ENCODE peak calls at places on chromosomes 12 and 14, in six cellular contexts. One of them, this sample, is unnamed.

GRCh38 chr12:106389181-106389580 is 31.6 kb downstream of the POLR3B start:
- DNase-seq in mucosa of gallbladder: no peak
- DNase-seq in amniotic epithelial cell: no peak
- DNase-seq in A549: no peak
- DNase-seq in amniotic stem cell: no peak
- DNase-seq in renal cortical epithelial cell: no peak
- DNase-seq in this sample: no peak

GRCh38 chr14:68466491-68466977 is 326.3 kb downstream of the ZFP36L1 start:
- DNase-seq in mucosa of gallbladder: no peak
- DNase-seq in amniotic epithelial cell: peak; percentile 100
- DNase-seq in A549: peak; percentile 95
- DNase-seq in amniotic stem cell: peak; percentile 45
- DNase-seq in renal cortical epithelial cell: peak; percentile 90
- DNase-seq in this sample: peak; percentile 97

GRCh38 chr14:55446833-55447232 is 6.4 kb upstream of the TBPL2 start:
- DNase-seq in mucosa of gallbladder: no peak
- DNase-seq in amniotic epithelial cell: peak; percentile 95
- DNase-seq in A549: peak; percentile 31
- DNase-seq in amniotic stem cell: peak; percentile 17
- DNase-seq in renal cortical epithelial cell: peak; percentile 91
- DNase-seq in this sample: peak; percentile 67

GRCh38 chr12:130641571-130642184 is 74.4 kb downstream of the RIMBP2 start:
- DNase-seq in mucosa of gallbladder: no peak
- DNase-seq in amniotic epithelial cell: no peak
- DNase-seq in A549: no peak
- DNase-seq in amniotic stem cell: no peak
- DNase-seq in renal cortical epithelial cell: no peak
- DNase-seq in this sample: no peak

GRCh38 chr12:124543591-124544310 is 23.7 kb downstream of the NCOR2 start:
- DNase-seq in mucosa of gallbladder: no peak
- DNase-seq in amniotic epithelial cell: peak; percentile 74
- DNase-seq in A549: no peak
- DNase-seq in amniotic stem cell: no peak
- DNase-seq in renal cortical epithelial cell: peak; percentile 90
- DNase-seq in this sample: no peak

GRCh38 chr12:47820631-47821345 is 1.1 kb upstream of the HDAC7 start:
- DNase-seq in mucosa of gallbladder: peak; percentile 85
- DNase-seq in amniotic epithelial cell: peak; percentile 97
- DNase-seq in A549: peak; percentile 91
- DNase-seq in amniotic stem cell: peak; percentile 84
- DNase-seq in renal cortical epithelial cell: peak; percentile 97
- DNase-seq in this sample: peak; percentile 95

GRCh38 chr14:34199585-34199984 is 248.7 kb upstream of the EGLN3 start:
- DNase-seq in mucosa of gallbladder: no peak
- DNase-seq in amniotic epithelial cell: peak; percentile 84
- DNase-seq in A549: no peak
- DNase-seq in amniotic stem cell: no peak
- DNase-seq in renal cortical epithelial cell: peak; percentile 36
- DNase-seq in this sample: peak; percentile 15

GRCh38 chr12:14913381-14913781 is 25.0 kb downstream of the ERP27 start:
- DNase-seq in mucosa of gallbladder: no peak
- DNase-seq in amniotic epithelial cell: no peak
- DNase-seq in A549: no peak
- DNase-seq in amniotic stem cell: no peak
- DNase-seq in renal cortical epithelial cell: peak; percentile 28
- DNase-seq in this sample: no peak

GRCh38 chr12:57616383-57617101 is 5.3 kb downstream of the ARHGEF25 start:
- DNase-seq in mucosa of gallbladder: no peak
- DNase-seq in amniotic epithelial cell: peak; percentile 36
- DNase-seq in A549: no peak
- DNase-seq in amniotic stem cell: no peak
- DNase-seq in renal cortical epithelial cell: no peak
- DNase-seq in this sample: no peak

GRCh38 chr14:105945891-105946290 is 419.5 kb downstream of the TMEM121 start:
- DNase-seq in mucosa of gallbladder: no peak
- DNase-seq in amniotic epithelial cell: no peak
- DNase-seq in A549: peak; percentile 8
- DNase-seq in amniotic stem cell: no peak
- DNase-seq in renal cortical epithelial cell: no peak
- DNase-seq in this sample: no peak

GRCh38 chr14:25032092-25032784 is 17.7 kb downstream of the STXBP6 start:
- DNase-seq in mucosa of gallbladder: no peak
- DNase-seq in amniotic epithelial cell: no peak
- DNase-seq in A549: peak; percentile 64
- DNase-seq in amniotic stem cell: no peak
- DNase-seq in renal cortical epithelial cell: no peak
- DNase-seq in this sample: no peak

GRCh38 chr12:89392401-89392800 is 40.1 kb upstream of the DUSP6 start:
- DNase-seq in mucosa of gallbladder: no peak
- DNase-seq in amniotic epithelial cell: no peak
- DNase-seq in A549: no peak
- DNase-seq in amniotic stem cell: no peak
- DNase-seq in renal cortical epithelial cell: no peak
- DNase-seq in this sample: no peak

GRCh38 chr12:67592228-67593011 is 56.1 kb upstream of the DYRK2 start:
- DNase-seq in mucosa of gallbladder: peak; percentile 38
- DNase-seq in amniotic epithelial cell: peak; percentile 41
- DNase-seq in A549: peak; percentile 7
- DNase-seq in amniotic stem cell: no peak
- DNase-seq in renal cortical epithelial cell: peak; percentile 89
- DNase-seq in this sample: peak; percentile 6

GRCh38 chr14:52949249-52949648 is 1.6 kb downstream of the FERMT2 start:
- DNase-seq in mucosa of gallbladder: no peak
- DNase-seq in amniotic epithelial cell: no peak
- DNase-seq in A549: no peak
- DNase-seq in amniotic stem cell: no peak
- DNase-seq in renal cortical epithelial cell: no peak
- DNase-seq in this sample: no peak

GRCh38 chr14:41899416-41899815 is 292.7 kb downstream of the LRFN5 start:
- DNase-seq in mucosa of gallbladder: no peak
- DNase-seq in amniotic epithelial cell: peak; percentile 11
- DNase-seq in A549: no peak
- DNase-seq in amniotic stem cell: no peak
- DNase-seq in renal cortical epithelial cell: no peak
- DNase-seq in this sample: no peak

GRCh38 chr12:659090-659683 is 4.1 kb downstream of the NINJ2 start:
- DNase-seq in mucosa of gallbladder: no peak
- DNase-seq in amniotic epithelial cell: no peak
- DNase-seq in A549: no peak
- DNase-seq in amniotic stem cell: no peak
- DNase-seq in renal cortical epithelial cell: no peak
- DNase-seq in this sample: no peak

GRCh38 chr12:69457433-69457832 is 12.8 kb upstream of the FRS2 start:
- DNase-seq in mucosa of gallbladder: no peak
- DNase-seq in amniotic epithelial cell: no peak
- DNase-seq in A549: no peak
- DNase-seq in amniotic stem cell: no peak
- DNase-seq in renal cortical epithelial cell: no peak
- DNase-seq in this sample: no peak

GRCh38 chr14:77299776-77300175 is 20.9 kb downstream of the POMT2 start:
- DNase-seq in mucosa of gallbladder: peak; percentile 45
- DNase-seq in amniotic epithelial cell: no peak
- DNase-seq in A549: no peak
- DNase-seq in amniotic stem cell: no peak
- DNase-seq in renal cortical epithelial cell: no peak
- DNase-seq in this sample: no peak

GRCh38 chr12:2149091-2149490 is 96.3 kb downstream of the CACNA1C start:
- DNase-seq in mucosa of gallbladder: no peak
- DNase-seq in amniotic epithelial cell: no peak
- DNase-seq in A549: no peak
- DNase-seq in amniotic stem cell: no peak
- DNase-seq in renal cortical epithelial cell: no peak
- DNase-seq in this sample: no peak

GRCh38 chr14:71739273-71739990 is 192.8 kb upstream of the RGS6 start:
- DNase-seq in mucosa of gallbladder: peak; percentile 49
- DNase-seq in amniotic epithelial cell: peak; percentile 37
- DNase-seq in A549: peak; percentile 60
- DNase-seq in amniotic stem cell: no peak
- DNase-seq in renal cortical epithelial cell: peak; percentile 82
- DNase-seq in this sample: no peak

GRCh38 chr14:69711471-69712216 is 55.3 kb upstream of the SRSF5 start:
- DNase-seq in mucosa of gallbladder: peak; percentile 44
- DNase-seq in amniotic epithelial cell: no peak
- DNase-seq in A549: no peak
- DNase-seq in amniotic stem cell: no peak
- DNase-seq in renal cortical epithelial cell: no peak
- DNase-seq in this sample: no peak

GRCh38 chr12:1093166-1093751 is 102.2 kb downstream of the ERC1 start:
- DNase-seq in mucosa of gallbladder: no peak
- DNase-seq in amniotic epithelial cell: peak; percentile 68
- DNase-seq in A549: peak; percentile 75
- DNase-seq in amniotic stem cell: peak; percentile 14
- DNase-seq in renal cortical epithelial cell: peak; percentile 71
- DNase-seq in this sample: peak; percentile 59

GRCh38 chr12:18304609-18305008 is 43.3 kb downstream of the PIK3C2G start:
- DNase-seq in mucosa of gallbladder: no peak
- DNase-seq in amniotic epithelial cell: no peak
- DNase-seq in A549: no peak
- DNase-seq in amniotic stem cell: no peak
- DNase-seq in renal cortical epithelial cell: no peak
- DNase-seq in this sample: no peak

GRCh38 chr12:130462558-130462924 is 124.9 kb downstream of the PIWIL1 start:
- DNase-seq in mucosa of gallbladder: no peak
- DNase-seq in amniotic epithelial cell: no peak
- DNase-seq in A549: no peak
- DNase-seq in amniotic stem cell: no peak
- DNase-seq in renal cortical epithelial cell: no peak
- DNase-seq in this sample: no peak

This sample was measured in HTR-8/SVneo.